ENCODE peak calls at places on chromosomes 5 and 9, in six cellular contexts. V is upper lobe of right lung, A is retinal pigment epithelial cell, Q is endothelial cell of umbilical vein, J is fibroblast of lung, L is psoas muscle. O is an unnamed sample.

GRCh38 chr5:68479524-68479923 is 264.0 kb downstream of the PIK3R1 start:
- DNase-seq in L (no peak), J (no peak), A (no peak), Q (no peak), V (no peak), O (peak)

GRCh38 chr5:1463326-1464095 is 18.3 kb upstream of the SLC6A3 start:
- DNase-seq in L (no peak), V (no peak), Q (no peak), A (no peak), J (no peak), O (no peak)

GRCh38 chr5:141872496-141873356 is 5.5 kb downstream of the PCDH1 start:
- DNase-seq in L (no peak), J (no peak), V (peak), A (no peak), Q (no peak), O (no peak)

GRCh38 chr5:121273818-121274433 is 577.8 kb upstream of the FTMT start:
- DNase-seq in J (peak), A (peak), V (no peak), Q (peak), L (no peak), O (no peak)

GRCh38 chr5:179137643-179138567 is 77.7 kb downstream of the ZNF354C start:
- DNase-seq in J (no peak), V (no peak), L (no peak), A (no peak), Q (no peak), O (no peak)

GRCh38 chr9:32414856-32415255 is 30.4 kb downstream of the ACO1 start:
- DNase-seq in L (no peak), Q (no peak), J (no peak), A (no peak), V (no peak), O (no peak)

GRCh38 chr5:147530801-147531389 is 21.0 kb upstream of the DPYSL3 start:
- DNase-seq in L (no peak), Q (peak), A (no peak), V (no peak), J (peak), O (no peak)

GRCh38 chr5:65883461-65883860 is 42.9 kb upstream of the ERBIN start:
- DNase-seq in V (no peak), L (no peak), A (no peak), Q (no peak), J (no peak), O (no peak)

GRCh38 chr5:98557921-98558320 is 215.5 kb upstream of the RGMB start:
- DNase-seq in J (peak), V (no peak), L (no peak), Q (no peak), A (no peak), O (no peak)

GRCh38 chr5:1737790-1738405 is 61.7 kb downstream of the MRPL36 start:
- DNase-seq in V (no peak), A (no peak), J (peak), L (no peak), Q (peak), O (no peak)

GRCh38 chr9:22919423-22919822 is 472.8 kb downstream of the DMRTA1 start:
- DNase-seq in L (no peak), Q (no peak), A (no peak), J (no peak), V (no peak), O (no peak)

GRCh38 chr9:16286160-16286559 is 584.3 kb downstream of the BNC2 start:
- DNase-seq in A (no peak), J (no peak), V (no peak), L (no peak), Q (no peak), O (no peak)

GRCh38 chr5:119366537-119366874 is 10.7 kb downstream of the TNFAIP8 start:
- DNase-seq in L (no peak), V (no peak), J (no peak), Q (no peak), A (no peak), O (no peak)

GRCh38 chr5:53246042-53246836 is 136.7 kb upstream of the MOCS2 start:
- DNase-seq in V (no peak), L (no peak), Q (no peak), J (peak), A (no peak), O (no peak)

GRCh38 chr9:3887121-3887797 is 361.5 kb upstream of the RFX3 start:
- DNase-seq in L (no peak), J (no peak), Q (no peak), V (no peak), A (no peak), O (no peak)

GRCh38 chr9:126482361-126483044 is 131.2 kb upstream of the LMX1B start:
- DNase-seq in A (peak), V (no peak), L (peak), J (peak), Q (no peak), O (peak)

GRCh38 chr5:111589320-111589719 is 77.0 kb upstream of the STARD4 start:
- DNase-seq in V (no peak), L (no peak), A (no peak), J (no peak), Q (peak), O (peak)

GRCh38 chr9:38240051-38240450 is 152.5 kb upstream of the ALDH1B1 start:
- DNase-seq in J (no peak), V (no peak), A (no peak), L (no peak), Q (no peak), O (no peak)

GRCh38 chr5:156460496-156460895 is 133.5 kb downstream of the SGCD start:
- DNase-seq in V (no peak), A (no peak), J (peak), L (no peak), Q (no peak), O (no peak)

GRCh38 chr5:144166696-144167095 is 3.8 kb downstream of the YIPF5 start:
- DNase-seq in A (no peak), L (no peak), J (no peak), V (no peak), Q (no peak), O (no peak)

GRCh38 chr9:36791204-36791948 is 218.7 kb downstream of the MELK start:
- DNase-seq in V (no peak), L (no peak), A (no peak), Q (no peak), J (no peak), O (no peak)

DNA sequence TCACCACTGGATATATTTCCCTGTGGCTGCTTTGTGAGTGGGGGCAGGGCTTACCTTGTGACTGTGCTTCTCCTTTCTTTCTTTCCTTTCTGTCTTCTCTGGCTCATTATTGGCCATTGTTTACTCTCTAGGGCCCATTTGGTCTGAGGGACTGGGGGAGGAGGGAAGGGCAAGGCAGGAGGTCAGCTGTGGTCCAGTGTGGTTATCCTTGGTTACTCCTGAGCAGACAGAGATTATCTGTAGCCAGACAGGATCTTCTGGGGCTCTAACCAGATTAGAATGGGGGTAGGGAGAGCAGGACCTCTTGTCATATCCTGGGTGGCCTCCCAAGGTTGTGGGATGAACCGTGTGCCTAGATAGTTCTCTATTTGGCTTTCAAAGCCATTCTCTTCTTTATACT is 71.2 kb downstream of the ANKRD55 start:
- DNase-seq in L (no peak), A (no peak), Q (no peak), J (no peak), V (no peak), O (no peak)
- H3K4me3 ChIP-seq in L (no peak), A (no peak), Q (no peak), J (no peak), V (no peak), O (no peak)

DNA sequence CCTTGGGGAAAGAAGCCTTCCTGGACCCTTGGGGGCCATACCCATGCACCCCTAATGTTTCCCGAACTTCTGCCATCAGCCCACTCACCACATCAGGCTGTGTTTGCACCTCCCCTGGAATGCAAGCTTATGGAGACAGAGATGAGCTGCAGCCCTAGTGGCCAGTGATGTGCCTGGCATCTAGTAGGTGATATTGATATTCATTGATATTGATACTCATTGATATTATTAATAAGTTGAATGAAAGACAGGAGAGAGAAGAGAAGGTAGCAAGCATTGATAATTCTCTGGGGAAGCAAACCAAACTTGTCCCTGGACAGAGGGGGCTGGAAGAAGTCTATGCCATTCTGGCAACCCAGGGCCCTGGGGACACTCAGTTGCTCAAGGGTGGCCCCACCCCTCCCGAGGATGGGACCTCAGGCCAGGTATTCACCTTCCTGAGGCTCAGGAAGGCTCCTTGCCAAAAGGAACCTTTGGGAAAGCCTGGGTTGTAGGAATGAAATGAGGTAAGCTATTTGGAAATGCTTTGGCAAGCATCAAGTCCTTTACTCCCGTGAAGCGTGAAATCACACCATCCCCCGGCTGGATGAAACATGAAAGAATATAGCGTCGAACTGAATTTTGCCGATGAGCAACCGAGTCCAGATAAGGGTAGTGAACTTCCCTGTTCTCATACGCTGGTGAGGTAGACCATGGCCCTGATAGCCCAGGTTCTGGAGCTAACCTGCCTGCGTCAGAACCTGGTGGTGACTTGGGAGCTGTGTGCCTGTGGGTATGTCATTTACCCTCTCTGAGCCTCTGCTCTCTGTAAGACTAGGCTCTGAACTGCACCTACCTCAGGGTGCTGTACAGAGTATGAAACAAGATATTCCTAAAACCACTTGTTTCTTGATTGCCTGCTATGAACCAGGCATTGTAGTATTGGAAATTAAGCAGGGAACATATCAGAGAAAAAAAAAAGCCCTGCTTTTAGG is 105.1 kb upstream of the BOD1 start:
- DNase-seq in L (no peak), V (no peak), Q (no peak), J (peak), A (no peak), O (no peak)
- TF ChIP-seq CTCF in L (no peak), V (no peak), Q (no peak), J (no peak), A (no peak), O (no peak)

GRCh38 chr5:3353561-3353960 is 242.1 kb upstream of the IRX1 start:
- DNase-seq in A (no peak), L (no peak), Q (no peak), V (no peak), J (no peak), O (no peak)

GRCh38 chr5:3349704-3350565 is 245.7 kb upstream of the IRX1 start:
- DNase-seq in J (no peak), Q (no peak), A (no peak), L (no peak), V (no peak), O (no peak)

GRCh38 chr5:3352711-3353110 is 242.9 kb upstream of the IRX1 start:
- DNase-seq in J (no peak), A (no peak), V (no peak), L (no peak), Q (no peak), O (no peak)

GRCh38 chr5:3350781-3351180 is 244.9 kb upstream of the IRX1 start:
- DNase-seq in Q (no peak), L (no peak), V (no peak), A (no peak), J (no peak), O (no peak)

GRCh38 chr5:3351581-3352442 is 243.8 kb upstream of the IRX1 start:
- DNase-seq in J (no peak), A (no peak), Q (no peak), V (no peak), L (no peak), O (no peak)
- H3K4me3 ChIP-seq in J (no peak), A (no peak), Q (no peak), V (no peak), L (no peak), O (no peak)

GRCh38 chr5:168401226-168401625 is 85.0 kb upstream of the RARS1 start:
- DNase-seq in L (no peak), V (no peak), Q (no peak), A (no peak), J (no peak), O (no peak)

GRCh38 chr5:168401880-168402279 is 84.4 kb upstream of the RARS1 start:
- DNase-seq in Q (no peak), L (no peak), A (no peak), V (no peak), J (no peak), O (no peak)

GRCh38 chr5:168400429-168401220 is 85.6 kb upstream of the RARS1 start:
- DNase-seq in L (no peak), V (no peak), A (no peak), J (no peak), Q (no peak), O (no peak)

GRCh38 chr5:168407222-168407621 is 79.0 kb upstream of the RARS1 start:
- DNase-seq in Q (no peak), L (no peak), J (peak), A (no peak), V (no peak), O (no peak)

DNA sequence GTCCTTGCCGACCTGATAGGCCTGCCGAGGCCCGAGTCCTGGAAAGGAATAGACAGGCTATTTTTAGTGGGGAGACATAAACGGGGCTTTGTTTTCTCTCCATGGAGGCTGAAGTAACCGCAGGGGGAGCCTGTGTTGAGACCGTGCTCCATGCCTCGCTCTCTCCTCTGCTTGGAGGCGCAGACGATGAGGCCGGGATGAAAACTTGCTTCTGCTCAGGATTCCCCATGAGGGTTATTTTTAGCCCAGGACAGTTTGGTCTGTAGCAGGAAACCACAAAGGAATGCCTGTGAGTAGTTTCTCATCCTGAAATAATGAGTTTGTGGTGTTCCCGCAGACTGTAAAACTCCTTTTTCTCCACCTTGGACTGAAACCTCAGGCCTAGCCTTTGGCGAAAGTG is 81.9 kb upstream of the RARS1 start:
- DNase-seq in J (peak), A (peak), V (no peak), Q (no peak), L (no peak), O (no peak)
- TF ChIP-seq CTCF in J (no peak), A (peak), V (no peak), Q (no peak), L (no peak), O (no peak)

DNA sequence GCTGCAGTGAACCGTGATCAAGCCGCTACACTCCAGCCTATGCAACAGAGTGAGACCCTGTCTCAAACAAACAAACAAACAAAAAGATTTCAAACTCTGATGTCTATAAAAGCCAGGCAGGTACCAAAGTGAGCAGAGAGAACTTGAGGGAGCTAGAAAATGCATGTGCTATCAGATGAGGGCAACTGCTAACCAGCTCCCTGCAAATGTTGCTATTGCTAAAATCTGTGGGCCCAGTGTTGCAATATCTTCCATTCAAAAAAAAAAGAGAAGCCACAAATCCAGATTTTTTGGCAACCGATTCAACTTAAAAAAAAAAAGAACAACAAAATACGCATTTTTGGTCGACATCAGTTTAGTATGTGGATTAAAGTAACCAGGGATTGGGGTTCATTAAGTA is 5.5 kb downstream of the UBE2D2 start:
- DNase-seq in L (no peak), Q (no peak), V (peak), J (peak), A (no peak), O (no peak)
- H3K4me3 ChIP-seq in L (no peak), Q (no peak), V (no peak), J (no peak), A (no peak), O (no peak)

DNA sequence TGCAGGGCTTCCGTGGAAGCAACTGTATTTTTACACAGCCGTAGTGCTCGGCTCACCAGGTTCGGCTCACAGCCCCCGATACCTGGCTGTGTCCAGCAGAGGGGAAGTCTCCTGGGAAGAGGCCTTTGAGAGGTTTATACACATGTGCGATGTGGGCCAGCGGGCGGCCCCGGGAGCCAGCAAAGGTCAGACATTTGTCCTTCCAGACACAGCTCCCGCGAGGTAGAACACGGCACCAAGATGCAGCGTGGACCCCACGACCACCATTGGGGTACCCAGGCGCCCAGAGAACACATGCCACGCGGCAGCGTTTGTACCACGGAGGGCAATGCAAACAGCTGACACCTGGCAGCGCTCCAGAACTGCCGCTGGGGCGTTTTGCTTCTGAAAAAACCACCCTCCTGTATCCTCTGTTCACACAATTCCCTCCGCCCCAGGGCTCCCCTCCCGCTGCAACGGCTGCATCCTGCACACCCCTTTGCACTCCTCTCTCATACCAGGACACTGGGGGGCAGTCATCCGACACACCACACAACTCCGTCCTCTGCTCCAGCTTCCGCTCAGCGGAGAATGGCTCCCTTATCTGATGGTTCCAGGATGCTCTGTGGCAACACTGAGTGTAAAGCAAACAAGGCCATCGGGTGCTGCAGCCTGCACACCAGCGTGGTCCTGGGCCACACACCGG is 235.3 kb downstream of the SYK start:
- DNase-seq in Q (peak), V (peak), J (peak), L (peak), A (peak), O (peak)
- TF ChIP-seq CTCF in Q (peak), V (peak), J (peak), L (peak), A (peak), O (peak)

GRCh38 chr9:110582156-110582555 is 2.6 kb upstream of the SVEP1 start:
- DNase-seq in A (no peak), L (no peak), V (no peak), J (no peak), Q (no peak), O (no peak)

GRCh38 chr9:110579763-110580255 is 268 bp upstream of the SVEP1 start:
- DNase-seq in A (no peak), L (no peak), V (no peak), J (peak), Q (no peak), O (peak)

GRCh38 chr9:110578896-110579752 is at the start of gene SVEP1:
- DNase-seq in V (peak), L (peak), J (peak), Q (peak), A (no peak), O (peak)

GRCh38 chr9:110578575-110578895 is 1.0 kb downstream of the SVEP1 start:
- DNase-seq in Q (no peak), A (no peak), V (no peak), L (no peak), J (no peak), O (no peak)

DNA sequence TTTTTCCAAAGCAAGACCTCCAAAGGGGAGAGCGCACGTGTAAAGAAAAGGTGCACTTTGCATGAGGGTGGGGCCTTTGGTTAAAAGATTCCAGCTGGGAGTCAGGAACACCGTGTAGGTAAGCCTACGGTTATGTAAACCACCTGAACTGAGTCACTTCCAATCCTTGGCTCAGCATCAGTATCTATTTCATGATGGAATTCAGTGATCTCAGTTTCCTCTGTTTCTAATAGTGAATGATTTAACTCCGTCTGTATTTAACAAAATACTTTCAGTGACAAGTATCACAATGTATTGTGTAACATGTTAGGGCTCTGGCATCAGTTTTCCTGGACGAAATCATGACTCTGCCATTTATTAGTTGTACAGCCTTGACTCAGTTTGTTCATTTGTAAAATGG is 1.3 kb upstream of the SVEP1 start:
- DNase-seq in J (peak), L (no peak), Q (no peak), V (no peak), A (no peak), O (no peak)
- H3K4me3 ChIP-seq in J (no peak), L (no peak), Q (no peak), V (no peak), A (no peak), O (no peak)

GRCh38 chr5:75053286-75054109 is 1.1 kb upstream of the GCNT4 start:
- DNase-seq in J (peak), Q (peak), V (peak), A (no peak), L (peak), O (peak)
- TF ChIP-seq CTCF in J (no peak), Q (peak), V (peak), A (peak), L (peak), O (peak)

GRCh38 chr5:150676578-150676977 is 15.5 kb downstream of the MYOZ3 start:
- DNase-seq in L (no peak), V (no peak), A (no peak), J (no peak), Q (no peak), O (no peak)
- H3K4me3 ChIP-seq in L (no peak), V (no peak), A (no peak), J (no peak), Q (no peak), O (no peak)